ENCODE peak calls at places on chromosomes 7 and 10, in ten cellular contexts. G is GM13977; A is fibroblast of pulmonary artery; N is activated T-helper 1 cell treated with anti-CD3 and anti-CD28 coated beads, Interleukin-12 subunit alpha, Interleukin-12 subunit beta, Interleukin-2, Interleukin-4 antibody, amounts not matched to agents 30 ng/mL and 10 ng/mL and 1 ng/mL, durations not matched to agents 14 hours and 24 hours and 36 hours; S is iPS-NIHi11; C is dorsolateral prefrontal cortex; T is psoas muscle; V is NCI-H2081; X is NCI-H345; L is kidney epithelial cell. U is an unnamed sample.

GRCh38 chr10:89242840-89243586 is 8.6 kb downstream of the LIPA start:
- DNase-seq in G (no peak), A (no peak), N (no peak), S (no peak), C (no peak), T (no peak), V (no peak), X (no peak), L (no peak), U (no peak)

GRCh38 chr10:98285416-98285815 is 17.4 kb upstream of the LOXL4 start:
- DNase-seq in G (no peak), A (no peak), N (no peak), S (no peak), C (no peak), T (no peak), V (no peak), X (no peak), L (no peak), U (no peak)

GRCh38 chr7:105003275-105003674 is 10.7 kb upstream of the KMT2E start:
- DNase-seq in G (no peak), A (peak), N (no peak), S (no peak), C (no peak), T (no peak), V (no peak), X (no peak), L (no peak), U (no peak)

GRCh38 chr10:18312385-18313145 is 172.3 kb downstream of the CACNB2 start:
- DNase-seq in G (peak), A (peak), N (no peak), S (peak), C (no peak), T (no peak), V (peak), X (no peak), L (peak), U (no peak)

GRCh38 chr10:119734396-119735332 is 8.8 kb downstream of the INPP5F start:
- DNase-seq in G (no peak), A (peak), N (no peak), S (no peak), C (no peak), T (no peak), V (no peak), X (no peak), L (peak), U (no peak)

GRCh38 chr10:132036887-132037675 is 28.7 kb upstream of the JAKMIP3 start:
- DNase-seq in G (no peak), A (no peak), N (no peak), S (peak), C (no peak), T (no peak), V (no peak), X (no peak), L (no peak), U (no peak)

GRCh38 chr10:75034131-75034512 is 77.3 kb upstream of the SAMD8 start:
- DNase-seq in G (no peak), A (no peak), N (no peak), S (no peak), C (no peak), T (no peak), V (no peak), X (no peak), L (no peak), U (no peak)

GRCh38 chr10:43249151-43249961 is 17.5 kb downstream of the RASGEF1A start:
- DNase-seq in G (no peak), A (no peak), N (no peak), S (no peak), C (peak), T (no peak), V (no peak), X (no peak), L (no peak), U (no peak)

GRCh38 chr7:74329225-74329624 is 40.0 kb downstream of the CLIP2 start:
- DNase-seq in G (no peak), A (no peak), N (no peak), S (no peak), C (no peak), T (no peak), V (no peak), X (no peak), L (no peak), U (no peak)

GRCh38 chr10:35728341-35728740 is 86.2 kb upstream of the FZD8 start:
- DNase-seq in G (no peak), A (no peak), N (no peak), S (no peak), C (no peak), T (no peak), V (no peak), X (no peak), L (no peak), U (no peak)

GRCh38 chr10:60032723-60033122 is 126.4 kb upstream of the CCDC6 start:
- DNase-seq in G (peak), A (peak), N (no peak), S (peak), C (no peak), T (peak), V (peak), X (peak), L (peak), U (peak)

GRCh38 chr10:26372513-26373354 is 65.4 kb upstream of the APBB1IP start:
- DNase-seq in G (no peak), A (no peak), N (no peak), S (no peak), C (no peak), T (no peak), V (no peak), X (no peak), L (no peak), U (peak)

GRCh38 chr7:66303454-66304160 is 98.5 kb downstream of the TPST1 start:
- DNase-seq in G (no peak), A (no peak), N (no peak), S (no peak), C (no peak), T (no peak), V (no peak), X (no peak), L (no peak), U (no peak)

GRCh38 chr7:44959433-44959951 is 19.3 kb downstream of the MYO1G start:
- DNase-seq in G (peak), A (no peak), N (no peak), S (no peak), C (no peak), T (no peak), V (no peak), X (no peak), L (no peak), U (no peak)

GRCh38 chr7:158957921-158958471 is 101.6 kb downstream of the DYNC2I1 start:
- DNase-seq in G (no peak), A (no peak), N (peak), S (peak), C (no peak), T (no peak), V (peak), X (peak), L (no peak), U (peak)

GRCh38 chr10:52212802-52213510 is 101.1 kb upstream of the DKK1 start:
- DNase-seq in G (no peak), A (no peak), N (no peak), S (no peak), C (no peak), T (no peak), V (no peak), X (no peak), L (no peak), U (no peak)

GRCh38 chr7:30634193-30634626 is 39.5 kb downstream of the GARS1 start:
- DNase-seq in G (no peak), A (no peak), N (no peak), S (no peak), C (no peak), T (no peak), V (no peak), X (no peak), L (no peak), U (no peak)

GRCh38 chr10:111098679-111099437 is 22.0 kb downstream of the ADRA2A start:
- DNase-seq in G (no peak), A (peak), N (no peak), S (no peak), C (no peak), T (no peak), V (no peak), X (no peak), L (no peak), U (no peak)

GRCh38 chr7:40502359-40502758 is 367.6 kb downstream of the SUGCT start:
- DNase-seq in G (no peak), A (no peak), N (no peak), S (no peak), C (no peak), T (no peak), V (no peak), X (no peak), L (no peak), U (no peak)

U was measured in GM06990.